ENCODE peak calls at places on chromosomes 6 and 20, in seven cellular contexts. One of them, this sample, is unnamed.

GRCh38 chr6:20098267-20098876 is 113.9 kb downstream of the MBOAT1 start:
- DNase-seq in NCI-H526 treated with DMSO at 0.1 percent for 48 hours: no peak
- DNase-seq in lung microvascular endothelial cell: no peak
- DNase-seq in Caki2: no peak
- DNase-seq in NCI-H2029: no peak
- DNase-seq in astrocyte of the hippocampus: peak
- DNase-seq in RWPE1: no peak
- DNase-seq in this sample: no peak

GRCh38 chr20:10490706-10491105 is 55.6 kb downstream of the SLX4IP start:
- DNase-seq in Caki2: no peak
- DNase-seq in NCI-H526 treated with DMSO at 0.1 percent for 48 hours: no peak
- DNase-seq in astrocyte of the hippocampus: peak
- DNase-seq in lung microvascular endothelial cell: no peak
- DNase-seq in RWPE1: no peak
- DNase-seq in NCI-H2029: no peak
- DNase-seq in this sample: no peak

GRCh38 chr20:32828029-32828666 is 8.4 kb downstream of the MAPRE1 start:
- DNase-seq in astrocyte of the hippocampus: peak
- DNase-seq in RWPE1: no peak
- DNase-seq in NCI-H2029: no peak
- DNase-seq in Caki2: no peak
- DNase-seq in NCI-H526 treated with DMSO at 0.1 percent for 48 hours: no peak
- DNase-seq in lung microvascular endothelial cell: peak
- DNase-seq in this sample: no peak

GRCh38 chr6:158559338-158559894 is 475 bp upstream of the TMEM181 start:
- DNase-seq in Caki2: no peak
- DNase-seq in NCI-H2029: no peak
- DNase-seq in RWPE1: no peak
- DNase-seq in lung microvascular endothelial cell: no peak
- DNase-seq in NCI-H526 treated with DMSO at 0.1 percent for 48 hours: peak
- DNase-seq in astrocyte of the hippocampus: no peak
- DNase-seq in this sample: no peak

GRCh38 chr20:59788811-59789210 is 144.6 kb downstream of the SYCP2 start:
- DNase-seq in NCI-H2029: no peak
- DNase-seq in Caki2: no peak
- DNase-seq in RWPE1: no peak
- DNase-seq in astrocyte of the hippocampus: no peak
- DNase-seq in NCI-H526 treated with DMSO at 0.1 percent for 48 hours: no peak
- DNase-seq in lung microvascular endothelial cell: no peak
- DNase-seq in this sample: no peak

GRCh38 chr20:17648782-17649730 is 33.0 kb downstream of the RRBP1 start:
- DNase-seq in astrocyte of the hippocampus: peak
- DNase-seq in lung microvascular endothelial cell: no peak
- DNase-seq in Caki2: no peak
- DNase-seq in NCI-H526 treated with DMSO at 0.1 percent for 48 hours: peak
- DNase-seq in NCI-H2029: peak
- DNase-seq in RWPE1: peak
- DNase-seq in this sample: peak

GRCh38 chr20:61050491-61050890 is 201.6 kb upstream of the CDH4 start:
- DNase-seq in NCI-H526 treated with DMSO at 0.1 percent for 48 hours: no peak
- DNase-seq in NCI-H2029: no peak
- DNase-seq in RWPE1: no peak
- DNase-seq in astrocyte of the hippocampus: no peak
- DNase-seq in lung microvascular endothelial cell: no peak
- DNase-seq in Caki2: no peak
- DNase-seq in this sample: no peak

GRCh38 chr6:29708432-29709177 is 14.6 kb upstream of the HLA-F start:
- DNase-seq in NCI-H2029: no peak
- DNase-seq in Caki2: no peak
- DNase-seq in lung microvascular endothelial cell: no peak
- DNase-seq in astrocyte of the hippocampus: no peak
- DNase-seq in NCI-H526 treated with DMSO at 0.1 percent for 48 hours: no peak
- DNase-seq in RWPE1: no peak
- DNase-seq in this sample: peak

GRCh38 chr20:53934421-53935352 is 135.7 kb downstream of the BCAS1 start:
- DNase-seq in RWPE1: peak
- DNase-seq in NCI-H2029: no peak
- DNase-seq in lung microvascular endothelial cell: peak
- DNase-seq in Caki2: no peak
- DNase-seq in NCI-H526 treated with DMSO at 0.1 percent for 48 hours: no peak
- DNase-seq in astrocyte of the hippocampus: peak
- DNase-seq in this sample: no peak

GRCh38 chr20:445514-446336 is 16.6 kb downstream of the TBC1D20 start:
- DNase-seq in RWPE1: no peak
- DNase-seq in NCI-H526 treated with DMSO at 0.1 percent for 48 hours: no peak
- DNase-seq in lung microvascular endothelial cell: no peak
- DNase-seq in astrocyte of the hippocampus: no peak
- DNase-seq in NCI-H2029: peak
- DNase-seq in Caki2: no peak
- DNase-seq in this sample: no peak